ENCODE peak calls at places on chromosomes 6 and 20, in eight cellular contexts. One of them, this sample, is unnamed.
A peak's percentile ranks its signal among the peaks of the same experiment; 100 is the strongest.

GRCh38 chr20:289693-290080 is 863 bp downstream of the C20orf96 start:
- DNase-seq in stimulated activated CD8-positive, alpha-beta memory T cell treated with anti-CD3 and anti-CD28 coated beads, Interleukin-15, amount 100 ng/mL, for 24 hours: no peak
- DNase-seq in heart right ventricle: no peak
- DNase-seq in NCI-H774: no peak
- DNase-seq in activated CD4-positive, CD25-positive, alpha-beta regulatory T cell treated with anti-CD3 and anti-CD28 coated beads, Interleukin-2, amount 50 U/mL, for 72 hours: no peak
- DNase-seq in kidney tubule cell: no peak
- DNase-seq in ELR: no peak
- DNase-seq in left colon: no peak
- DNase-seq in this sample: no peak

GRCh38 chr20:64203037-64203777 is 39.0 kb downstream of the MYT1 start:
- DNase-seq in stimulated activated CD8-positive, alpha-beta memory T cell treated with anti-CD3 and anti-CD28 coated beads, Interleukin-15, amount 100 ng/mL, for 24 hours: no peak
- DNase-seq in heart right ventricle: no peak
- DNase-seq in NCI-H774: no peak
- DNase-seq in activated CD4-positive, CD25-positive, alpha-beta regulatory T cell treated with anti-CD3 and anti-CD28 coated beads, Interleukin-2, amount 50 U/mL, for 72 hours: no peak
- DNase-seq in kidney tubule cell: no peak
- DNase-seq in ELR: no peak
- DNase-seq in left colon: no peak
- DNase-seq in this sample: no peak

GRCh38 chr6:156687875-156688549 is 89.2 kb upstream of the ARID1B start:
- DNase-seq in stimulated activated CD8-positive, alpha-beta memory T cell treated with anti-CD3 and anti-CD28 coated beads, Interleukin-15, amount 100 ng/mL, for 24 hours: no peak
- DNase-seq in heart right ventricle: no peak
- DNase-seq in NCI-H774: peak; percentile 50
- DNase-seq in activated CD4-positive, CD25-positive, alpha-beta regulatory T cell treated with anti-CD3 and anti-CD28 coated beads, Interleukin-2, amount 50 U/mL, for 72 hours: no peak
- DNase-seq in kidney tubule cell: peak; percentile 45
- DNase-seq in ELR: peak; percentile 63
- DNase-seq in left colon: peak; percentile 46
- DNase-seq in this sample: peak; percentile 20

GRCh38 chr6:148746363-148747144 is at the start of gene UST:
- DNase-seq in stimulated activated CD8-positive, alpha-beta memory T cell treated with anti-CD3 and anti-CD28 coated beads, Interleukin-15, amount 100 ng/mL, for 24 hours: peak; percentile 13
- DNase-seq in heart right ventricle: peak; percentile 81
- DNase-seq in NCI-H774: peak; percentile 66
- DNase-seq in activated CD4-positive, CD25-positive, alpha-beta regulatory T cell treated with anti-CD3 and anti-CD28 coated beads, Interleukin-2, amount 50 U/mL, for 72 hours: peak; percentile 36
- DNase-seq in kidney tubule cell: peak; percentile 80
- DNase-seq in ELR: peak; percentile 90
- DNase-seq in left colon: peak; percentile 67
- DNase-seq in this sample: peak; percentile 90

GRCh38 chr20:40634891-40635290 is 54.1 kb downstream of the MAFB start:
- DNase-seq in stimulated activated CD8-positive, alpha-beta memory T cell treated with anti-CD3 and anti-CD28 coated beads, Interleukin-15, amount 100 ng/mL, for 24 hours: no peak
- DNase-seq in heart right ventricle: no peak
- DNase-seq in NCI-H774: no peak
- DNase-seq in activated CD4-positive, CD25-positive, alpha-beta regulatory T cell treated with anti-CD3 and anti-CD28 coated beads, Interleukin-2, amount 50 U/mL, for 72 hours: no peak
- DNase-seq in kidney tubule cell: no peak
- DNase-seq in ELR: no peak
- DNase-seq in left colon: no peak
- DNase-seq in this sample: no peak

GRCh38 chr6:149905371-149905910 is 7.5 kb upstream of the RAET1E start:
- DNase-seq in stimulated activated CD8-positive, alpha-beta memory T cell treated with anti-CD3 and anti-CD28 coated beads, Interleukin-15, amount 100 ng/mL, for 24 hours: no peak
- DNase-seq in heart right ventricle: no peak
- DNase-seq in NCI-H774: no peak
- DNase-seq in activated CD4-positive, CD25-positive, alpha-beta regulatory T cell treated with anti-CD3 and anti-CD28 coated beads, Interleukin-2, amount 50 U/mL, for 72 hours: no peak
- DNase-seq in kidney tubule cell: no peak
- DNase-seq in ELR: no peak
- DNase-seq in left colon: no peak
- DNase-seq in this sample: no peak

GRCh38 chr6:3625980-3626533 is 125.5 kb downstream of the PXDC1 start:
- DNase-seq in stimulated activated CD8-positive, alpha-beta memory T cell treated with anti-CD3 and anti-CD28 coated beads, Interleukin-15, amount 100 ng/mL, for 24 hours: no peak
- DNase-seq in heart right ventricle: no peak
- DNase-seq in NCI-H774: no peak
- DNase-seq in activated CD4-positive, CD25-positive, alpha-beta regulatory T cell treated with anti-CD3 and anti-CD28 coated beads, Interleukin-2, amount 50 U/mL, for 72 hours: no peak
- DNase-seq in kidney tubule cell: no peak
- DNase-seq in ELR: no peak
- DNase-seq in left colon: no peak
- DNase-seq in this sample: no peak

GRCh38 chr6:33167374-33168148 is 24.7 kb downstream of the COL11A2 start:
- DNase-seq in stimulated activated CD8-positive, alpha-beta memory T cell treated with anti-CD3 and anti-CD28 coated beads, Interleukin-15, amount 100 ng/mL, for 24 hours: no peak
- DNase-seq in heart right ventricle: no peak
- DNase-seq in NCI-H774: no peak
- DNase-seq in activated CD4-positive, CD25-positive, alpha-beta regulatory T cell treated with anti-CD3 and anti-CD28 coated beads, Interleukin-2, amount 50 U/mL, for 72 hours: peak; percentile 25
- DNase-seq in kidney tubule cell: no peak
- DNase-seq in ELR: no peak
- DNase-seq in left colon: no peak
- DNase-seq in this sample: no peak

GRCh38 chr6:161736341-161736740 is 462.5 kb upstream of the AGPAT4 start:
- DNase-seq in stimulated activated CD8-positive, alpha-beta memory T cell treated with anti-CD3 and anti-CD28 coated beads, Interleukin-15, amount 100 ng/mL, for 24 hours: no peak
- DNase-seq in heart right ventricle: no peak
- DNase-seq in NCI-H774: no peak
- DNase-seq in activated CD4-positive, CD25-positive, alpha-beta regulatory T cell treated with anti-CD3 and anti-CD28 coated beads, Interleukin-2, amount 50 U/mL, for 72 hours: no peak
- DNase-seq in kidney tubule cell: peak; percentile 31
- DNase-seq in ELR: no peak
- DNase-seq in left colon: no peak
- DNase-seq in this sample: no peak